ENCODE peak calls at places on chromosomes 16 and 17, in six cellular contexts. S is left ventricle myocardium inferior; G is transverse colon; I is right lobe of liver; E is CD4-positive, CD25-positive, alpha-beta regulatory T cell; Y is cardiac fibroblast. H is an unnamed sample.

GRCh38 chr17:43085489-43085888 is 39.7 kb downstream of the BRCA1 start:
- DNase-seq in E (no peak), G (no peak), Y (peak; percentile 33), I (no peak), S (no peak), H (peak; percentile 38)

GRCh38 chr17:7721612-7722011 is 4.1 kb downstream of the DNAH2 start:
- DNase-seq in G (no peak), Y (no peak), S (no peak), I (no peak), E (no peak), H (no peak)

GRCh38 chr16:24013733-24014645 is 178.2 kb downstream of the PRKCB start:
- DNase-seq in E (no peak), S (no peak), G (peak; percentile 65), I (no peak), Y (no peak), H (no peak)

GRCh38 chr17:7019406-7019805 is 3.4 kb upstream of the BCL6B start:
- DNase-seq in I (no peak), Y (no peak), E (no peak), G (no peak), S (no peak), H (no peak)

GRCh38 chr17:68101992-68102758 is 66.6 kb downstream of the KPNA2 start:
- DNase-seq in E (no peak), G (peak; percentile 47), I (peak; percentile 39), Y (no peak), S (no peak), H (peak; percentile 13)

GRCh38 chr16:78925071-78925714 is 675.3 kb downstream of the MAF start:
- DNase-seq in G (peak; percentile 41), E (no peak), Y (no peak), I (peak; percentile 42), S (peak; percentile 19), H (no peak)

GRCh38 chr17:40884708-40885512 is at the start of gene KRT20:
- DNase-seq in G (peak; percentile 67), I (no peak), S (no peak), E (no peak), Y (no peak), H (no peak)

GRCh38 chr16:35798885-35799426 is 2339.5 kb downstream of the TP53TG3F start:
- DNase-seq in Y (no peak), I (no peak), E (no peak), G (no peak), S (peak; percentile 69), H (no peak)

GRCh38 chr17:39658760-39659159 is 6.4 kb upstream of the TCAP start:
- DNase-seq in S (no peak), G (no peak), Y (no peak), I (no peak), E (no peak), H (no peak)

GRCh38 chr16:11560701-11561439 is 25.8 kb downstream of the LITAF start:
- DNase-seq in Y (peak; percentile 46), S (no peak), I (peak; percentile 55), G (peak; percentile 26), E (peak; percentile 64), H (peak; percentile 9)

GRCh38 chr17:19021622-19022083 is 17.1 kb upstream of the FAM83G start:
- DNase-seq in S (no peak), E (no peak), G (no peak), I (no peak), Y (no peak), H (no peak)

GRCh38 chr17:73103661-73104335 is 11.3 kb upstream of the SLC39A11 start:
- DNase-seq in I (no peak), Y (no peak), G (no peak), S (no peak), E (no peak), H (peak; percentile 75)

GRCh38 chr17:50710650-50711049 is 2.9 kb upstream of the ANKRD40 start:
- DNase-seq in I (no peak), S (no peak), Y (no peak), E (no peak), G (no peak), H (no peak)

GRCh38 chr17:37239690-37240344 is 136.0 kb upstream of the C17orf78 start:
- DNase-seq in I (no peak), S (no peak), Y (peak; percentile 57), E (no peak), G (no peak), H (peak; percentile 50)

GRCh38 chr16:66590322-66590721 is 11.1 kb downstream of the CMTM2 start:
- DNase-seq in E (no peak), S (no peak), G (no peak), Y (no peak), I (no peak), H (no peak)

GRCh38 chr17:48550313-48551205 is 5.7 kb upstream of the HOXB2 start:
- DNase-seq in Y (no peak), E (no peak), S (no peak), I (no peak), G (no peak), H (peak; percentile 43)

GRCh38 chr17:48552453-48553189 is 7.7 kb upstream of the HOXB2 start:
- DNase-seq in G (no peak), Y (no peak), E (no peak), I (no peak), S (no peak), H (peak; percentile 72)

GRCh38 chr17:48551206-48551597 is 6.3 kb upstream of the HOXB2 start:
- DNase-seq in I (no peak), S (no peak), E (no peak), Y (no peak), G (no peak), H (peak; percentile 52)

GRCh38 chr17:48553190-48553547 is 8.3 kb upstream of the HOXB2 start:
- DNase-seq in I (no peak), E (no peak), G (no peak), Y (no peak), S (no peak), H (no peak)

GRCh38 chr17:48551601-48552452 is 6.9 kb upstream of the HOXB2 start:
- DNase-seq in I (no peak), G (no peak), E (no peak), Y (no peak), S (no peak), H (peak; percentile 56)
- H3K4me3 ChIP-seq in I (no peak overlapping the region), G (no peak overlapping the region), E (no peak overlapping the region), Y (no peak overlapping the region), S (no peak overlapping the region), H (peak overlapping the region; percentile 16)

DNA sequence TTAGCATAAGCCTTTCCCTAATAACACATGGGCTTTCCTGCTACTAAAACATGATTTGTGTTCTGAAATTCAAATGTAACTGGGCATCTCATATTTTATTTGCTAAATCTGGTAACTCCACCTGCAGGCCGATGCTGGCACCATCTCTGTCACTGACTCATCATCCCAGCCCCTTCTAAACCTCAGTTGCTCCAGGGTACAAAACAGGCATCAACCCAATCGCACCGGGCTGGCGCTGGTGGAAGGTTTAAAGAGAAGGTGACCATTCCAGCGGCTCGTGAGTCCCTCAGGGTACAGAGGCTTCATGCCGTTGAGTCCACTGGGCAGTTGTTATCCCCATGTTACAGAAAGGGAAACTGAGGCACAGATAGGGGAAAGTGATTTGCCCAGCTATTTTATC is 27.1 kb downstream of the PPL start:
- DNase-seq in E (no peak), I (no peak), Y (no peak), S (no peak), G (no peak), H (no peak)
- H3K4me3 ChIP-seq in E (no peak overlapping the region), I (no peak overlapping the region), Y (no peak overlapping the region), S (no peak overlapping the region), G (no peak overlapping the region), H (no peak overlapping the region)

GRCh38 chr17:57143341-57143740 is 58.3 kb downstream of the AKAP1 start:
- DNase-seq in S (no peak), G (no peak), E (no peak), I (no peak), Y (no peak), H (no peak)
- H3K4me3 ChIP-seq in S (no peak overlapping the region), G (no peak overlapping the region), E (no peak overlapping the region), I (no peak overlapping the region), Y (no peak overlapping the region), H (no peak overlapping the region)

GRCh38 chr17:9148908-9149536 is 127.7 kb downstream of the NTN1 start:
- DNase-seq in I (no peak), G (peak; percentile 14), E (no peak), Y (no peak), S (no peak), H (no peak)

GRCh38 chr17:9150407-9151090 is 129.2 kb downstream of the NTN1 start:
- DNase-seq in S (no peak), E (no peak), Y (peak; percentile 14), G (peak; percentile 32), I (no peak), H (peak; percentile 15)

GRCh38 chr17:9144502-9145233 is 123.4 kb downstream of the NTN1 start:
- DNase-seq in I (no peak), S (no peak), E (no peak), G (peak; percentile 48), Y (no peak), H (no peak)

GRCh38 chr17:9142772-9143494 is 121.6 kb downstream of the NTN1 start:
- DNase-seq in G (no peak), S (no peak), Y (no peak), I (no peak), E (no peak), H (no peak)

GRCh38 chr17:9146064-9146463 is 124.8 kb downstream of the NTN1 start:
- DNase-seq in I (no peak), Y (no peak), G (no peak), E (no peak), S (no peak), H (no peak)
- H3K4me3 ChIP-seq in I (no peak overlapping the region), Y (no peak overlapping the region), G (no peak overlapping the region), E (no peak overlapping the region), S (no peak overlapping the region), H (no peak overlapping the region)

GRCh38 chr17:59757043-59757824 is 49.8 kb downstream of the VMP1 start:
- DNase-seq in S (no peak), I (no peak), E (no peak), Y (no peak), G (no peak), H (peak; percentile 20)

GRCh38 chr17:59754547-59754946 is 47.1 kb downstream of the VMP1 start:
- DNase-seq in G (no peak), E (no peak), S (no peak), Y (peak; percentile 92), I (no peak), H (peak; percentile 99)

GRCh38 chr17:59760164-59760563 is 52.7 kb downstream of the VMP1 start:
- DNase-seq in G (no peak), Y (no peak), S (no peak), I (no peak), E (no peak), H (no peak)

GRCh38 chr17:59756236-59756818 is 48.9 kb downstream of the VMP1 start:
- DNase-seq in Y (peak; percentile 81), G (no peak), S (no peak), E (no peak), I (no peak), H (peak; percentile 87)

DNA sequence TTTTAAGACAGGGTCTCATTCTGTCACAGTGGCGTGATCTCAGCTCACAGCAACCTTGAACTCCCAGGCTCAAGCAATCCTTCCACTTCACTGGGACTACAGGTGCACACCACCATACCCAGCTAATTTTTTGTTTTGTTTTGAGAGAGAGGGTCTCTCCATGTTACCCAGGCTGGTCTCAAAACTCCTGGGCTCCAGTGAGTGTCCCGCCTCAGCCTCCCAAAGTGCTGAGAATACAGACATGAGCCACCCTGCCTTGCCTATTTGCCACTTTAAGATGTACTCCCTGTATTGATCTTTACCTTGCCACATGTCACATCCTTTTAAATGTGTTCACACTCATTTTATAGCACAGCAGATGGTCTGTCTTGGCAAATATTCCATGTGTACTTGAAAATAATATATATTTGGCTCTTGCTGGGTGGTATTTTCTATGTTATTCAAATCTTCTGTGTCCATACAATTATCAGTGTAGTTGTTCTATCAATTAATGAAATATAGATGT is 50.5 kb downstream of the VMP1 start:
- DNase-seq in Y (no peak), G (no peak), E (no peak), I (no peak), S (no peak), H (no peak)
- H3K4me3 ChIP-seq in Y (no peak overlapping the region), G (no peak overlapping the region), E (no peak overlapping the region), I (no peak overlapping the region), S (no peak overlapping the region), H (no peak overlapping the region)

GRCh38 chr17:78667741-78668640 is 90.8 kb upstream of the DNAH17 start:
- DNase-seq in G (no peak), I (no peak), E (no peak), S (no peak), Y (no peak), H (no peak)
- H3K4me3 ChIP-seq in G (no peak overlapping the region), I (no peak overlapping the region), E (no peak overlapping the region), S (no peak overlapping the region), Y (no peak overlapping the region), H (no peak overlapping the region)